ENCODE peak calls at places on chromosomes 4 and X, in eight cellular contexts. One of them, this sample, is unnamed.
A peak's percentile ranks its signal among the peaks of the same experiment; 100 is the strongest.

GRCh38 chr4:87275311-87275710 is 47.4 kb downstream of the HSD17B13 start:
- DNase-seq in LNCaP clone FGC: peak; percentile 78
- DNase-seq in progenitor cell of endocrine pancreas: no peak
- DNase-seq in tibial nerve: no peak
- DNase-seq in heart right ventricle: no peak
- DNase-seq in fibroblast of lung: no peak
- DNase-seq in transverse colon: no peak
- DNase-seq in ovary: no peak
- DNase-seq in this sample: no peak

GRCh38 chrX:46653482-46653881 is 79.9 kb downstream of the CHST7 start:
- DNase-seq in tibial nerve: no peak
- DNase-seq in ovary: no peak
- DNase-seq in transverse colon: no peak
- DNase-seq in progenitor cell of endocrine pancreas: no peak
- DNase-seq in heart right ventricle: no peak
- DNase-seq in LNCaP clone FGC: no peak
- DNase-seq in fibroblast of lung: peak; percentile 21
- DNase-seq in this sample: no peak

GRCh38 chr4:4787421-4787820 is 72.0 kb upstream of the MSX1 start:
- DNase-seq in transverse colon: no peak
- DNase-seq in ovary: no peak
- DNase-seq in LNCaP clone FGC: no peak
- DNase-seq in fibroblast of lung: no peak
- DNase-seq in heart right ventricle: no peak
- DNase-seq in tibial nerve: no peak
- DNase-seq in progenitor cell of endocrine pancreas: no peak
- DNase-seq in this sample: no peak

GRCh38 chr4:8205749-8206611 is 6.9 kb downstream of the SH3TC1 start:
- DNase-seq in tibial nerve: no peak
- DNase-seq in heart right ventricle: no peak
- DNase-seq in ovary: no peak
- DNase-seq in LNCaP clone FGC: no peak
- DNase-seq in progenitor cell of endocrine pancreas: no peak
- DNase-seq in transverse colon: no peak
- DNase-seq in fibroblast of lung: no peak
- DNase-seq in this sample: no peak

GRCh38 chr4:985123-985830 is 1.6 kb upstream of the IDUA start:
- DNase-seq in tibial nerve: no peak
- DNase-seq in LNCaP clone FGC: no peak
- DNase-seq in progenitor cell of endocrine pancreas: no peak
- DNase-seq in fibroblast of lung: peak; percentile 23
- DNase-seq in ovary: no peak
- DNase-seq in heart right ventricle: peak; percentile 79
- DNase-seq in transverse colon: peak; percentile 89
- DNase-seq in this sample: peak; percentile 75

GRCh38 chr4:88965053-88965452 is 91.9 kb downstream of the FAM13A start:
- DNase-seq in progenitor cell of endocrine pancreas: no peak
- DNase-seq in LNCaP clone FGC: no peak
- DNase-seq in ovary: no peak
- DNase-seq in transverse colon: no peak
- DNase-seq in heart right ventricle: no peak
- DNase-seq in fibroblast of lung: no peak
- DNase-seq in tibial nerve: no peak
- DNase-seq in this sample: no peak

GRCh38 chr4:82901129-82901718 is 689 bp downstream of the THAP9 start:
- DNase-seq in progenitor cell of endocrine pancreas: no peak
- DNase-seq in transverse colon: no peak
- DNase-seq in fibroblast of lung: no peak
- DNase-seq in heart right ventricle: no peak
- DNase-seq in tibial nerve: no peak
- DNase-seq in LNCaP clone FGC: no peak
- DNase-seq in ovary: no peak
- DNase-seq in this sample: no peak

GRCh38 chr4:130147618-130148017 is 1051.7 kb downstream of the C4orf33 start:
- DNase-seq in progenitor cell of endocrine pancreas: no peak
- DNase-seq in tibial nerve: no peak
- DNase-seq in LNCaP clone FGC: no peak
- DNase-seq in ovary: no peak
- DNase-seq in transverse colon: no peak
- DNase-seq in heart right ventricle: no peak
- DNase-seq in fibroblast of lung: no peak
- DNase-seq in this sample: no peak

GRCh38 chr4:8469550-8469949 is 29.0 kb downstream of the TRMT44 start:
- DNase-seq in LNCaP clone FGC: no peak
- DNase-seq in ovary: no peak
- DNase-seq in tibial nerve: no peak
- DNase-seq in transverse colon: no peak
- DNase-seq in progenitor cell of endocrine pancreas: no peak
- DNase-seq in fibroblast of lung: no peak
- DNase-seq in heart right ventricle: no peak
- DNase-seq in this sample: no peak

GRCh38 chr4:1575418-1576199 is 108.5 kb downstream of the FAM53A start:
- DNase-seq in progenitor cell of endocrine pancreas: no peak
- DNase-seq in fibroblast of lung: no peak
- DNase-seq in LNCaP clone FGC: no peak
- DNase-seq in heart right ventricle: peak; percentile 9
- DNase-seq in ovary: no peak
- DNase-seq in tibial nerve: no peak
- DNase-seq in transverse colon: no peak
- DNase-seq in this sample: no peak

GRCh38 chrX:138487866-138488265 is 223.7 kb downstream of the FGF13 start:
- DNase-seq in fibroblast of lung: no peak
- DNase-seq in tibial nerve: no peak
- DNase-seq in heart right ventricle: no peak
- DNase-seq in LNCaP clone FGC: no peak
- DNase-seq in progenitor cell of endocrine pancreas: no peak
- DNase-seq in transverse colon: no peak
- DNase-seq in ovary: no peak
- DNase-seq in this sample: no peak

GRCh38 chr4:138975225-138975624 is 40.4 kb upstream of the NOCT start:
- DNase-seq in tibial nerve: no peak
- DNase-seq in ovary: no peak
- DNase-seq in LNCaP clone FGC: no peak
- DNase-seq in transverse colon: no peak
- DNase-seq in progenitor cell of endocrine pancreas: no peak
- DNase-seq in fibroblast of lung: no peak
- DNase-seq in heart right ventricle: no peak
- DNase-seq in this sample: no peak
- TF ChIP-seq CTCF in tibial nerve: no peak
- TF ChIP-seq CTCF in ovary: no peak
- TF ChIP-seq CTCF in LNCaP clone FGC: no peak
- TF ChIP-seq CTCF in transverse colon: no peak
- TF ChIP-seq CTCF in progenitor cell of endocrine pancreas: peak; percentile 17
- TF ChIP-seq CTCF in fibroblast of lung: no peak
- TF ChIP-seq CTCF in heart right ventricle: no peak
- TF ChIP-seq CTCF in this sample: peak; percentile 28

GRCh38 chr4:165355900-165356300 is 22.9 kb upstream of the CPE start:
- DNase-seq in ovary: no peak
- DNase-seq in heart right ventricle: no peak
- DNase-seq in progenitor cell of endocrine pancreas: no peak
- DNase-seq in tibial nerve: no peak
- DNase-seq in LNCaP clone FGC: peak; percentile 42
- DNase-seq in fibroblast of lung: peak; percentile 63
- DNase-seq in transverse colon: no peak
- DNase-seq in this sample: no peak
- TF ChIP-seq CTCF in ovary: no peak
- TF ChIP-seq CTCF in heart right ventricle: peak; percentile 33
- TF ChIP-seq CTCF in progenitor cell of endocrine pancreas: peak; percentile 55
- TF ChIP-seq CTCF in tibial nerve: peak; percentile 25
- TF ChIP-seq CTCF in LNCaP clone FGC: peak; percentile 82
- TF ChIP-seq CTCF in fibroblast of lung: peak; percentile 64
- TF ChIP-seq CTCF in transverse colon: peak; percentile 47
- TF ChIP-seq CTCF in this sample: no peak

DNA sequence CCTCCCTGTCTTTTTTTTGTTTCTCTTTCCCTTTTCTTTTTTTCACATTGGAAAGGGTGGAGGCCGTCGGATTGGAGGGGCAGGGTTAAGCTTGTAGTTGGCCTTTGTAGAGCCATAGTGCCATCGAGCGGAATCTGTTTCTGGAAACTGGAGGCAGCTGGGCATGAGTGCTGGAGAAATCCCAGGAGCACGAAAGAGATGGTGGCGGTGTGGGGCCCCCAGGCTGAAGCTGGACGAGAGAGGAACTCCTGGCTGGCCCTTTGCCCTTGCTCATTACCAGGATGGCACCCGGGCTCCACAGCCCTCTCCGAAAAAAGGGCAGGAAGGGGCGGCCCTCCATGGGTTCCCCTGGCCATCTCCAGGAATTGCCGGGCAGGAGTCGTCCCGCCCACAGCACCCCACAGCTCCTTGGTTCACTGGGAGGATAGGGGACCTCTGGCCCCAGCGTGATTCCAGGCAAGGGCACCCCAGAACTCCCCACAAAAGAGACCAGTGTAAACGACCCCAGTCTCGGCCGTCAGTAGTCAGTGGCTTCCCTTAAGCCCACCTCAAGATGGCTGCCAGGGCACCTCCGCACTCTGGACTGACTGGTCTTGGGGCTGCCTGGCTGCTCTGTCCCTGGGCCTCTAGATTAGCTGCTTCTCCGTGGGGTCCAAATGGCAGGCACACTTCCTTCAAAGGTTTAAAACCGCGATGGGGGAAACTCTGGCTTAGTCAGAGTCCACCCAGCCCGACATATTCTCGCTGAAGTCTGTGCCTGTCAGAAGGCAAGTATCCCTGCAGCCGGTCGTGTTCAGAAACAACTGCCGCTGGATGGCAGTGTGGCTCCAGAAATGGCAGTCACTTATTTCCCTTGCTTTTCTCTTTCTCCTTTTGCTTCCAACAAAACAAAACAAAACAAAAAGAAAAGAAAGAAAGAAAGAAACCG is 74.1 kb downstream of the NBDY start:
- DNase-seq in transverse colon: peak; percentile 83
- DNase-seq in progenitor cell of endocrine pancreas: peak; percentile 25
- DNase-seq in heart right ventricle: peak; percentile 48
- DNase-seq in ovary: peak; percentile 90
- DNase-seq in fibroblast of lung: peak; percentile 50
- DNase-seq in LNCaP clone FGC: peak; percentile 47
- DNase-seq in tibial nerve: peak; percentile 22
- DNase-seq in this sample: peak; percentile 59
- TF ChIP-seq CTCF in transverse colon: no peak
- TF ChIP-seq CTCF in progenitor cell of endocrine pancreas: peak; percentile 50
- TF ChIP-seq CTCF in heart right ventricle: peak; percentile 55
- TF ChIP-seq CTCF in ovary: peak; percentile 49
- TF ChIP-seq CTCF in fibroblast of lung: peak; percentile 43
- TF ChIP-seq CTCF in LNCaP clone FGC: peak; percentile 68
- TF ChIP-seq CTCF in tibial nerve: peak; percentile 62
- TF ChIP-seq CTCF in this sample: peak; percentile 17

DNA sequence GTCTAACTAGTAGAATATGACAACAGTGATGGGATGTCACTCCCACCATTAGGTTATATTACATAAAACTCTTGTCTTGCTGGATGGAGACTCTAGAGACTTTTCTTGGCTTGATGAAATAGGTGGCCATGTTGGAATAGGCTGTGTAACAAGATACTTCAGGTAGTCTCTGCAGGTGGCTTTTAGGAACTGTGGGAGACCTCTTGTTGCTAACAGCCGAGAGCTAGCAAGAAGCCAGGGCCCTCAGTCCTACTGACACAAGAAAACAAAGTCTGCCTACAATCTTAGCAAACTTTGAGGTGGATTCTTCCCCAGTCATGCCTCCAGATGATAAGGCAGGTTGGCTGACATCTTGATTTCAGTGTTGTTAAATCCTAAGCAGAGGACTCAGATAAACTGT is 72.5 kb downstream of the GNL3L start:
- DNase-seq in ovary: no peak
- DNase-seq in fibroblast of lung: no peak
- DNase-seq in heart right ventricle: no peak
- DNase-seq in progenitor cell of endocrine pancreas: no peak
- DNase-seq in LNCaP clone FGC: no peak
- DNase-seq in tibial nerve: no peak
- DNase-seq in transverse colon: no peak
- DNase-seq in this sample: no peak
- TF ChIP-seq CTCF in ovary: no peak
- TF ChIP-seq CTCF in fibroblast of lung: no peak
- TF ChIP-seq CTCF in heart right ventricle: no peak
- TF ChIP-seq CTCF in progenitor cell of endocrine pancreas: no peak
- TF ChIP-seq CTCF in LNCaP clone FGC: no peak
- TF ChIP-seq CTCF in tibial nerve: no peak
- TF ChIP-seq CTCF in transverse colon: no peak
- TF ChIP-seq CTCF in this sample: no peak

GRCh38 chr4:145734051-145734450 is 54.1 kb downstream of the C4orf51 start:
- DNase-seq in heart right ventricle: no peak
- DNase-seq in tibial nerve: no peak
- DNase-seq in progenitor cell of endocrine pancreas: no peak
- DNase-seq in transverse colon: no peak
- DNase-seq in LNCaP clone FGC: no peak
- DNase-seq in ovary: no peak
- DNase-seq in fibroblast of lung: peak; percentile 14
- DNase-seq in this sample: no peak

GRCh38 chr4:145734576-145735329 is 54.8 kb downstream of the C4orf51 start:
- DNase-seq in tibial nerve: peak; percentile 23
- DNase-seq in heart right ventricle: no peak
- DNase-seq in progenitor cell of endocrine pancreas: no peak
- DNase-seq in transverse colon: peak; percentile 61
- DNase-seq in LNCaP clone FGC: peak; percentile 87
- DNase-seq in ovary: peak; percentile 63
- DNase-seq in fibroblast of lung: peak; percentile 89
- DNase-seq in this sample: no peak

GRCh38 chr4:145732001-145732400 is 52.1 kb downstream of the C4orf51 start:
- DNase-seq in heart right ventricle: no peak
- DNase-seq in tibial nerve: no peak
- DNase-seq in progenitor cell of endocrine pancreas: no peak
- DNase-seq in LNCaP clone FGC: no peak
- DNase-seq in ovary: no peak
- DNase-seq in transverse colon: no peak
- DNase-seq in fibroblast of lung: no peak
- DNase-seq in this sample: no peak

GRCh38 chr4:145732416-145732815 is 52.5 kb downstream of the C4orf51 start:
- DNase-seq in fibroblast of lung: no peak
- DNase-seq in ovary: no peak
- DNase-seq in transverse colon: peak; percentile 14
- DNase-seq in LNCaP clone FGC: no peak
- DNase-seq in progenitor cell of endocrine pancreas: no peak
- DNase-seq in heart right ventricle: no peak
- DNase-seq in tibial nerve: no peak
- DNase-seq in this sample: no peak

GRCh38 chr4:145732895-145733880 is 53.2 kb downstream of the C4orf51 start:
- DNase-seq in transverse colon: peak; percentile 95
- DNase-seq in LNCaP clone FGC: no peak
- DNase-seq in heart right ventricle: peak; percentile 97
- DNase-seq in ovary: peak; percentile 96
- DNase-seq in fibroblast of lung: peak; percentile 90
- DNase-seq in progenitor cell of endocrine pancreas: peak; percentile 86
- DNase-seq in tibial nerve: peak; percentile 83
- DNase-seq in this sample: peak; percentile 89
- TF ChIP-seq CTCF in transverse colon: no peak
- TF ChIP-seq CTCF in LNCaP clone FGC: no peak
- TF ChIP-seq CTCF in heart right ventricle: no peak
- TF ChIP-seq CTCF in ovary: peak; percentile 29
- TF ChIP-seq CTCF in fibroblast of lung: no peak
- TF ChIP-seq CTCF in progenitor cell of endocrine pancreas: no peak
- TF ChIP-seq CTCF in tibial nerve: no peak
- TF ChIP-seq CTCF in this sample: peak; percentile 18